ENCODE peak calls at places on chromosomes 1 and 21, in six cellular contexts. R is NCI-H187 treated with DMSO at 0.1 percent for 48 hours, T is foreskin melanocyte, V is anterior cingulate cortex, O is uterus, M is choroid plexus epithelial cell. Q is an unnamed sample.

GRCh38 chr21:33025471-33026298 is at the start of gene OLIG2:
- DNase-seq in R (no peak), T (no peak), V (peak), O (no peak), M (no peak), Q (no peak)

GRCh38 chr1:47002211-47002610 is 21.3 kb upstream of the CYP4X1 start:
- DNase-seq in R (no peak), T (no peak), V (no peak), O (no peak), M (peak), Q (no peak)

GRCh38 chr1:17640411-17640810 is 100.9 kb downstream of the ARHGEF10L start:
- DNase-seq in R (no peak), T (no peak), V (no peak), O (no peak), M (no peak), Q (no peak)

GRCh38 chr1:240001177-240001740 is 90.4 kb upstream of the FMN2 start:
- DNase-seq in R (no peak), T (peak), V (no peak), O (no peak), M (no peak), Q (no peak)

GRCh38 chr1:193060938-193061337 is 1.5 kb downstream of the RO60 start:
- DNase-seq in R (no peak), T (no peak), V (no peak), O (no peak), M (no peak), Q (peak)

GRCh38 chr1:153963850-153964331 is 554 bp upstream of the SLC39A1 start:
- DNase-seq in R (no peak), T (no peak), V (no peak), O (peak), M (no peak), Q (peak)

GRCh38 chr1:183711165-183711678 is 58.1 kb upstream of the APOBEC4 start:
- DNase-seq in R (no peak), T (no peak), V (no peak), O (no peak), M (no peak), Q (no peak)

GRCh38 chr21:29787011-29787909 is 152.5 kb downstream of the GRIK1 start:
- DNase-seq in R (no peak), T (no peak), V (no peak), O (no peak), M (peak), Q (no peak)

GRCh38 chr1:39107891-39108290 is 81.7 kb downstream of the NDUFS5 start:
- DNase-seq in R (no peak), T (no peak), V (no peak), O (no peak), M (no peak), Q (no peak)

GRCh38 chr21:26966360-26966977 is 419 bp downstream of the ADAMTS5 start:
- DNase-seq in R (no peak), T (no peak), V (no peak), O (no peak), M (peak), Q (peak)

GRCh38 chr21:37855568-37856391 is 60.5 kb downstream of the KCNJ6 start:
- DNase-seq in R (no peak), T (no peak), V (no peak), O (no peak), M (peak), Q (no peak)

GRCh38 chr1:209805875-209806760 is at the start of gene IRF6:
- DNase-seq in R (peak), T (peak), V (no peak), O (peak), M (peak), Q (peak)

GRCh38 chr1:203425668-203425999 is 50.0 kb upstream of the PRELP start:
- DNase-seq in R (no peak), T (no peak), V (no peak), O (no peak), M (peak), Q (peak)

GRCh38 chr1:147624529-147624928 is 45.8 kb downstream of the ACP6 start:
- DNase-seq in R (no peak), T (no peak), V (no peak), O (no peak), M (no peak), Q (no peak)

GRCh38 chr1:224873645-224874369 is 55.7 kb upstream of the DNAH14 start:
- DNase-seq in R (no peak), T (no peak), V (no peak), O (no peak), M (peak), Q (peak)

GRCh38 chr1:59520759-59521442 is 224.0 kb downstream of the FGGY start:
- DNase-seq in R (no peak), T (peak), V (no peak), O (peak), M (peak), Q (peak)

GRCh38 chr1:66223681-66224080 is 310.3 kb upstream of the SGIP1 start:
- DNase-seq in R (no peak), T (no peak), V (no peak), O (no peak), M (no peak), Q (no peak)

GRCh38 chr1:160981584-160982411 is 27.2 kb upstream of the ITLN2 start:
- DNase-seq in R (no peak), T (no peak), V (peak), O (no peak), M (no peak), Q (no peak)

GRCh38 chr1:229874609-229875008 is 192.4 kb upstream of the GALNT2 start:
- DNase-seq in R (no peak), T (no peak), V (no peak), O (no peak), M (no peak), Q (peak)

GRCh38 chr1:17134724-17135123 is 15.5 kb upstream of the PADI2 start:
- DNase-seq in R (no peak), T (no peak), V (no peak), O (no peak), M (no peak), Q (no peak)

GRCh38 chr1:58799650-58800049 is 15.8 kb upstream of the JUN start:
- DNase-seq in R (no peak), T (no peak), V (no peak), O (no peak), M (no peak), Q (no peak)

GRCh38 chr1:8002329-8003320 is 23.5 kb downstream of the ERRFI1 start:
- DNase-seq in R (no peak), T (no peak), V (no peak), O (no peak), M (peak), Q (no peak)

GRCh38 chr1:197210426-197210825 is 57.6 kb upstream of the CRB1 start:
- DNase-seq in R (no peak), T (no peak), V (no peak), O (no peak), M (no peak), Q (no peak)

GRCh38 chr1:28126778-28127430 is 38.5 kb upstream of the EYA3 start:
- DNase-seq in R (no peak), T (no peak), V (no peak), O (no peak), M (no peak), Q (no peak)

GRCh38 chr1:77473690-77474089 is 191.9 kb downstream of the AK5 start:
- DNase-seq in R (no peak), T (no peak), V (no peak), O (no peak), M (peak), Q (no peak)

GRCh38 chr1:83086346-83086745 is 912.6 kb downstream of the TTLL7 start:
- DNase-seq in R (no peak), T (no peak), V (no peak), O (no peak), M (peak), Q (no peak)

GRCh38 chr1:214558002-214558770 is 6.8 kb upstream of the PTPN14 start:
- DNase-seq in R (no peak), T (no peak), V (no peak), O (peak), M (peak), Q (no peak)

GRCh38 chr1:107016376-107016978 is 40.0 kb upstream of the PRMT6 start:
- DNase-seq in R (no peak), T (no peak), V (no peak), O (no peak), M (no peak), Q (no peak)

GRCh38 chr1:207659545-207660148 is 14.7 kb downstream of the CR1L start:
- DNase-seq in R (no peak), T (no peak), V (no peak), O (no peak), M (no peak), Q (no peak)

GRCh38 chr1:166282391-166283137 is 115.8 kb upstream of the FAM78B start:
- DNase-seq in R (no peak), T (no peak), V (no peak), O (no peak), M (no peak), Q (no peak)

GRCh38 chr1:218526198-218526580 is 181.1 kb downstream of the TGFB2 start:
- DNase-seq in R (no peak), T (no peak), V (no peak), O (no peak), M (no peak), Q (no peak)

GRCh38 chr1:107952989-107953388 is 12.0 kb downstream of the VAV3 start:
- DNase-seq in R (no peak), T (peak), V (no peak), O (no peak), M (peak), Q (no peak)

GRCh38 chr1:242651817-242652216 is 127.3 kb upstream of the PLD5 start:
- DNase-seq in R (no peak), T (no peak), V (no peak), O (no peak), M (no peak), Q (peak)

Q was measured in hepatocyte.